ENCODE peak calls at places on chromosomes 1 and 21, in seven cellular contexts. D is A673, G is OCI-LY7, O is ovary, Y is sigmoid colon, H is transverse colon, R is neural progenitor cell. Z is an unnamed sample.

GRCh38 chr1:44327679-44328491 is 27.2 kb downstream of the ERI3 start:
- DNase-seq in Y (peak; percentile 94), R (no peak), D (peak; percentile 80), O (peak; percentile 71), H (peak; percentile 68), G (no peak), Z (peak; percentile 42)

GRCh38 chr1:204384636-204385354 is 25.1 kb upstream of the PLEKHA6 start:
- DNase-seq in R (no peak), H (no peak), G (no peak), D (no peak), Y (peak; percentile 70), O (no peak), Z (no peak)

GRCh38 chr1:84698718-84699117 is 8.5 kb upstream of the SSX2IP start:
- DNase-seq in H (no peak), D (peak; percentile 91), G (no peak), Y (no peak), R (no peak), O (no peak), Z (no peak)

GRCh38 chr21:39373634-39374033 is 24.7 kb upstream of the HMGN1 start:
- DNase-seq in R (peak; percentile 55), Y (no peak), O (no peak), D (peak; percentile 49), H (no peak), G (peak; percentile 79), Z (peak; percentile 65)

GRCh38 chr1:236426215-236426614 is 32.1 kb downstream of the EDARADD start:
- DNase-seq in D (no peak), O (no peak), Y (no peak), H (no peak), R (no peak), G (no peak), Z (no peak)

GRCh38 chr1:2160691-2161320 is 33.8 kb downstream of the FAAP20 start:
- DNase-seq in H (no peak), G (no peak), O (no peak), Y (no peak), D (no peak), R (no peak), Z (no peak)

GRCh38 chr1:198771562-198772153 is 132.8 kb downstream of the PTPRC start:
- DNase-seq in D (peak; percentile 91), G (peak; percentile 62), H (no peak), O (no peak), R (peak; percentile 60), Y (no peak), Z (no peak)

GRCh38 chr1:198846506-198847010 is 207.7 kb downstream of the PTPRC start:
- DNase-seq in Y (no peak), H (no peak), R (no peak), O (no peak), G (no peak), D (no peak), Z (no peak)

GRCh38 chr1:80155371-80155770 is 1148.8 kb upstream of the ADGRL4 start:
- DNase-seq in D (no peak), H (no peak), Y (no peak), G (peak; percentile 3), R (peak; percentile 52), O (no peak), Z (peak; percentile 9)

GRCh38 chr1:24545673-24546072 is 10.2 kb upstream of the NCMAP start:
- DNase-seq in R (no peak), Y (no peak), H (no peak), D (no peak), G (no peak), O (no peak), Z (no peak)

GRCh38 chr1:24540906-24541710 is 14.8 kb upstream of the NCMAP start:
- DNase-seq in O (no peak), R (no peak), G (no peak), H (peak; percentile 65), Y (no peak), D (no peak), Z (no peak)

GRCh38 chr1:24544239-24544638 is 11.6 kb upstream of the NCMAP start:
- DNase-seq in H (no peak), O (no peak), R (no peak), G (no peak), Y (no peak), D (no peak), Z (no peak)

GRCh38 chr1:24540051-24540905 is 15.6 kb upstream of the NCMAP start:
- DNase-seq in R (no peak), Y (no peak), H (no peak), O (no peak), D (no peak), G (no peak), Z (no peak)

DNA sequence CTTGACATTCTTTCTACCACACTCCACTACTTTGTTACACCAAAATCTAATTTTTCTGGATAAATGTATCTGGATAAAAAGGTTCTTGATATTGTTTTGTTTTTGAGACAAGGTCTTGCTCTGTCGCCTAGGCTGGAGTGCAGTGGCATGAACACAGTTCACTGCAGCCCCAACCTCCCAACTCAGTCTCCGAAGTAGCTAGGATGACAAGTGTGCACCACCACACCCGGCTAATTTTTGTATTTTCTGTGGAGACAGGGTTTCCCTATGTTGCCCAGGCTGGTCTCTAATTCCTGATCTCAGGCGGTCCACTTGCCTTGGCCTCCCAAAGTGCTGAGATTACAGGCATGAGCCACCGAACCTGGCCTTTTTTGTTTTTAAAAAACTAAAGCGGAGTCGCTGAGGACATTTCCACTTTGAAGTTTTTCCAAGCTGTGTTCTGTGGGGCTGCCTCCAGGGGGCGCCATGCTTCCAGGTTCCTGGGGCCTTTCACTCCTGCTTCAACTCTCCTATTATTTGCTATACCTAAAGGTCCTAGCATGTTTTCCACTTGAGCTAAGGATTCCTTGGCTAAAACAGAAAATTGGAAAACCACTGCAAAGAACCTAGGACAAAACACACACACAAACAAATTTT is 14.1 kb upstream of the NCMAP start:
- DNase-seq in H (peak; percentile 56), Y (no peak), D (no peak), G (no peak), R (peak; percentile 53), O (no peak), Z (no peak)
- H3K4me3 ChIP-seq in H (no peak overlapping the region), Y (no peak overlapping the region), D (no peak overlapping the region), G (no peak overlapping the region), R (no peak overlapping the region), O (no peak overlapping the region), Z (no peak overlapping the region)

GRCh38 chr1:228014235-228014930 is 7.6 kb downstream of the WNT3A start:
- DNase-seq in D (no peak), G (no peak), R (no peak), Y (peak; percentile 64), O (peak; percentile 14), H (no peak), Z (peak; percentile 43)

GRCh38 chr1:228013322-228014234 is 6.8 kb downstream of the WNT3A start:
- DNase-seq in H (no peak), D (no peak), G (no peak), Y (peak; percentile 46), R (no peak), O (peak; percentile 5), Z (peak; percentile 52)

GRCh38 chr1:228016653-228017355 is 10.0 kb downstream of the WNT3A start:
- DNase-seq in H (no peak), Y (no peak), O (peak; percentile 1), G (no peak), R (no peak), D (no peak), Z (peak; percentile 48)

GRCh38 chr1:228016181-228016510 is 9.3 kb downstream of the WNT3A start:
- DNase-seq in R (no peak), G (no peak), Y (no peak), H (no peak), O (peak; percentile 3), D (no peak), Z (peak; percentile 17)

GRCh38 chr1:228015276-228016180 is 8.7 kb downstream of the WNT3A start:
- DNase-seq in D (no peak), O (peak; percentile 7), Y (no peak), G (no peak), R (no peak), H (no peak), Z (peak; percentile 63)
- H3K36me3 ChIP-seq in D (no peaks in the 10 kb centered on the region), O (no peaks in the 10 kb centered on the region), Y (no peaks in the 10 kb centered on the region), G (no peaks in the 10 kb centered on the region), R (no peaks in the 10 kb centered on the region), H (no peaks in the 10 kb centered on the region), Z (no peaks in the 10 kb centered on the region)

GRCh38 chr1:206557636-206558473 is 50.5 kb downstream of the RASSF5 start:
- DNase-seq in D (no peak), H (no peak), G (peak; percentile 63), O (no peak), Y (no peak), R (no peak), Z (no peak)

GRCh38 chr1:206559661-206559995 is 52.3 kb downstream of the RASSF5 start:
- DNase-seq in H (no peak), R (no peak), O (no peak), D (no peak), G (no peak), Y (no peak), Z (no peak)

GRCh38 chr1:206560021-206560716 is 52.1 kb downstream of the EIF2D start:
- DNase-seq in G (no peak), H (no peak), D (no peak), R (no peak), O (no peak), Y (no peak), Z (no peak)

GRCh38 chr1:206556748-206557635 is 49.7 kb downstream of the RASSF5 start:
- DNase-seq in O (peak; percentile 62), Y (peak; percentile 85), D (peak; percentile 50), H (peak; percentile 90), R (peak; percentile 83), G (peak; percentile 88), Z (peak; percentile 87)

DNA sequence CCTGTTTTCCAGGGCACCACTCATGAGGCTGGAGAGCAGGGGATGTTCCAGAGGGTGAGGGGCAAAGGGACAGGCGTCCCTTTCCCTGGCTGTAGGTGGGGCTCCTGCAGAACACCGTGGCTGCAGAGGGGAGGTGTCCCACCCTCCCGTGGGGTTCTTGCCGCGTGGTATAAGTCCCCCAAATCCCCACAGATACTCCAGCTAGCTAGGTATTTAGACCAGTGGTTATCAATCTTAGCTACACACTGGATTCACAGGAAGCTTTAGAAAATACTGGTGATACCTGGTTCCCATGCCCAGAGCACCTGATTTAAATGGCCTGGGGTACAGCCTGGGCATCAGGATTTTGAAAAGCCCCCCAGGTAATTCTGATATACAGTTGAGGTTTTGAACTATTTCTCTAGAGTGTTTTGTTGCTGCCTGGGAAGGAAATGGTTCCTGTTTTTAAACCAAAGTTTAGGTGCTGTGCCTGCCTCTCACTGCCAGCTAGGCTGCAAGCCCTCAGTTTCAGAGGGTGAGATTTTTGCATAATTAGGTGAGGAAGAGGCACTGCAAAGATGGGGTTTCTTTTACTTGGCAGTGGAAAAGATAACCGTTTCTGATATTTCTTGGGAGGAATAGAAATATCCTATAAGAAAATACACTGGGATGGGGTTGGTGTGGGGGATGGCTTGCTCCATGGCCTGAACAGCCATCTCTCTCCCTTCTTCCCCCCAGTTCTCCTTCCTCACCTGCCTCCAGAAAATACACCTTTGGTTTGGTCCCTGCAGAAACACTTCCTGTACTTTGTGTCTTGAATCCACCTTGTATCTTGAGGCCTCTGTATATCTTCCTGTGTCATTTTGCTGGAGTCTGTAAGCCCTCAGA is 51.7 kb downstream of the RASSF5 start:
- DNase-seq in Y (no peak), G (peak; percentile 72), D (no peak), R (no peak), H (no peak), O (no peak), Z (no peak)
- H3K4me3 ChIP-seq in Y (no peak overlapping the region), G (peak overlapping the region; percentile 92), D (no peak overlapping the region), R (no peak overlapping the region), H (no peak overlapping the region), O (no peak overlapping the region), Z (no peak overlapping the region)

DNA sequence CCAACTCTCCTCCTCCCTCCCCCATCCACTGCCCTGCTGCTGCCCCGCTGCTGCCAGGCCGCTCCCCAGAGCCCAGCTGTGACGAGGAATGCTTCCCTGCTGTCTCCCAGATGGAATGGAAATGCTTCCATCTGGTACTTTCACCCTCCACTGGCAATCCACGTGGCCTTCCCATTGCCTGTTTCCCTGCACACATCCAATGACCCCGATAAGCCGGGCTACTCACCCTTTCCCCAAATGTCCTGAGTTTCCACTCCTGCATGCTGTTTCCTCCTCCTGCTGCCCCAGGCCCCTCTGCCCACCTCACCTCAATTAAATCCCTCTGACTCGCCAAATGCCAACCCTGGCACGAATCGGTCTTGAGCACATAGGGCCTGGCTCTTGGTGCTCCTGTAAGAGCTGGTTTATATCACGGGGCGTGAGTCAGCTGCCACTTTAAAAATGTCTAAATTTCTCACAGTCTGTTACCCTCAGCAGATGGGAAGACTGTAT is 36.4 kb downstream of the MRAP start:
- DNase-seq in G (no peak), Y (no peak), D (no peak), O (no peak), H (no peak), R (peak; percentile 28), Z (peak; percentile 78)
- H3K36me3 ChIP-seq in G (peaks cover 94% of the 10 kb centered on the region), Y (peaks cover 57% of the 10 kb centered on the region), D (peaks cover 82% of the 10 kb centered on the region), O (no peaks in the 10 kb centered on the region), H (peaks cover 13% of the 10 kb centered on the region), R (peaks cover 15% of the 10 kb centered on the region), Z (peaks cover 34% of the 10 kb centered on the region)